ENCODE peak calls at places on chromosomes 7 and 10, in four cellular contexts. Y is H1, P is HepG2, O is GM12878. C is an unnamed sample.

GRCh38 chr10:110852255-110852896 is 19.4 kb upstream of the PDCD4 start:
- DNase-seq in P (peak), Y (no peak), O (no peak), C (no peak)

GRCh38 chr7:101588131-101588935 is 40.8 kb downstream of the MYL10 start:
- DNase-seq in P (no peak), Y (no peak), O (no peak), C (no peak)

GRCh38 chr7:139909379-139910050 is 80.5 kb downstream of the TBXAS1 start:
- DNase-seq in P (no peak), Y (no peak), O (no peak), C (no peak)

GRCh38 chr10:62815373-62816111 is 624 bp downstream of the EGR2 start:
- DNase-seq in Y (no peak), P (no peak), O (no peak), C (no peak)

GRCh38 chr7:159067870-159068787 is 76.5 kb downstream of the VIPR2 start:
- DNase-seq in Y (no peak), P (no peak), O (no peak), C (peak)

GRCh38 chr10:84706875-84707274 is 378.5 kb downstream of the CCSER2 start:
- DNase-seq in O (no peak), Y (no peak), P (no peak), C (no peak)

GRCh38 chr7:139873593-139874374 is 44.7 kb downstream of the TBXAS1 start:
- DNase-seq in O (no peak), P (no peak), Y (no peak), C (peak)

GRCh38 chr7:122219253-122219865 is 75.3 kb upstream of the AASS start:
- DNase-seq in Y (no peak), P (peak), O (no peak), C (no peak)

GRCh38 chr7:155542276-155542675 is 4.1 kb downstream of the CNPY1 start:
- DNase-seq in O (no peak), Y (no peak), P (no peak), C (no peak)

GRCh38 chr7:135283959-135284638 is 50.5 kb downstream of the STRA8 start:
- DNase-seq in P (no peak), O (no peak), Y (no peak), C (no peak)

GRCh38 chr7:134778941-134779740 is at the start of gene CALD1:
- DNase-seq in O (no peak), P (peak), Y (peak), C (no peak)

GRCh38 chr7:15245801-15246200 is 316.0 kb downstream of the AGMO start:
- DNase-seq in Y (no peak), P (no peak), O (no peak), C (no peak)

GRCh38 chr7:83347836-83348482 is 185.3 kb upstream of the PCLO start:
- DNase-seq in Y (no peak), O (no peak), P (no peak), C (no peak)

GRCh38 chr10:190216-190615 is 55.0 kb downstream of the ZMYND11 start:
- DNase-seq in Y (no peak), O (no peak), P (no peak), C (no peak)

GRCh38 chr7:105102557-105103352 is 88.8 kb downstream of the KMT2E start:
- DNase-seq in O (no peak), Y (no peak), P (no peak), C (no peak)

GRCh38 chr7:101108961-101109360 is 17.9 kb upstream of the SERPINE1 start:
- DNase-seq in Y (no peak), O (no peak), P (no peak), C (no peak)

GRCh38 chr7:97104719-97105129 is 12.8 kb upstream of the SDHAF3 start:
- DNase-seq in O (no peak), Y (peak), P (peak), C (peak)

GRCh38 chr7:102834466-102834865 is 78.3 kb upstream of the LRRC17 start:
- DNase-seq in P (no peak), O (no peak), Y (no peak), C (no peak)

GRCh38 chr7:8418627-8419245 is 14.7 kb upstream of the NXPH1 start:
- DNase-seq in P (peak), Y (no peak), O (peak), C (peak)

GRCh38 chr10:30436200-30436599 is 2.2 kb downstream of the MAP3K8 start:
- DNase-seq in P (no peak), O (no peak), Y (peak), C (peak)

GRCh38 chr7:37908221-37908788 is 8.3 kb downstream of the SFRP4 start:
- DNase-seq in O (no peak), Y (no peak), P (no peak), C (no peak)

GRCh38 chr10:124010563-124011131 is 82.8 kb downstream of the CHST15 start:
- DNase-seq in O (no peak), Y (peak), P (no peak), C (peak)

GRCh38 chr10:124944982-124945381 is 3.1 kb downstream of the ZRANB1 start:
- DNase-seq in O (no peak), Y (no peak), P (no peak), C (peak)

GRCh38 chr10:75904499-75905283 is 473.3 kb downstream of the LRMDA start:
- DNase-seq in O (no peak), P (no peak), Y (no peak), C (no peak)

GRCh38 chr10:29257106-29257783 is 31.6 kb upstream of the LYZL1 start:
- DNase-seq in P (no peak), Y (no peak), O (no peak), C (no peak)

GRCh38 chr7:111168182-111168581 is 77.3 kb downstream of the LRRN3 start:
- DNase-seq in P (no peak), O (no peak), Y (no peak), C (no peak)

GRCh38 chr10:11225935-11226334 is 208.3 kb downstream of the CELF2 start:
- DNase-seq in O (no peak), P (no peak), Y (no peak), C (peak)

GRCh38 chr7:40826419-40827216 is 691.8 kb downstream of the SUGCT start:
- DNase-seq in O (no peak), Y (no peak), P (peak), C (no peak)

GRCh38 chr10:121510201-121510771 is 88.0 kb downstream of the FGFR2 start:
- DNase-seq in P (no peak), Y (no peak), O (no peak), C (no peak)

GRCh38 chr7:5773661-5774086 is 7.8 kb downstream of the RNF216 start:
- DNase-seq in P (peak), O (no peak), Y (peak), C (peak)

GRCh38 chr7:82335927-82336326 is 107.7 kb downstream of the CACNA2D1 start:
- DNase-seq in O (no peak), Y (no peak), P (no peak), C (no peak)

GRCh38 chr10:128623776-128624175 is 497.6 kb upstream of the MKI67 start:
- DNase-seq in P (no peak), Y (no peak), O (no peak), C (no peak)

GRCh38 chr10:71604324-71605018 is 115.1 kb downstream of the C10orf105 start:
- DNase-seq in P (no peak), Y (no peak), O (no peak), C (no peak)

GRCh38 chr10:72563327-72563932 is 62.4 kb downstream of the MICU1 start:
- DNase-seq in Y (no peak), O (peak), P (no peak), C (no peak)

GRCh38 chr10:4662576-4663161 is 163.3 kb upstream of the AKR1E2 start:
- DNase-seq in P (no peak), Y (no peak), O (no peak), C (no peak)

GRCh38 chr10:5876181-5876768 is 13.4 kb downstream of the ANKRD16 start:
- DNase-seq in Y (no peak), P (no peak), O (no peak), C (no peak)

GRCh38 chr10:132834891-132835847 is 49.2 kb upstream of the NKX6-2 start:
- DNase-seq in P (no peak), O (no peak), Y (no peak), C (no peak)
- TF ChIP-seq CBX5 in P (no peak), O (no peak), Y (no peak), C (no peak)

GRCh38 chr10:97531401-97531985 is 32.8 kb downstream of the UBTD1 start:
- DNase-seq in Y (no peak), O (no peak), P (no peak), C (no peak)
- TF ChIP-seq CBX5 in Y (no peak), O (no peak), P (no peak), C (no peak)

GRCh38 chr10:60099998-60100747 is 193.8 kb upstream of the CCDC6 start:
- DNase-seq in P (peak), O (no peak), Y (no peak), C (peak)
- TF ChIP-seq CBX5 in P (no peak), O (no peak), Y (no peak), C (no peak)

GRCh38 chr7:25167262-25167843 is 42.3 kb upstream of the CYCS start:
- DNase-seq in P (no peak), O (no peak), Y (no peak), C (no peak)
- TF ChIP-seq CBX5 in P (no peak), O (no peak), Y (no peak), C (no peak)

GRCh38 chr7:143331179-143331825 is 15.4 kb downstream of the CLCN1 start:
- DNase-seq in P (no peak), O (no peak), Y (no peak), C (no peak)
- TF ChIP-seq CBX5 in P (no peak), O (no peak), Y (no peak), C (no peak)

DNA sequence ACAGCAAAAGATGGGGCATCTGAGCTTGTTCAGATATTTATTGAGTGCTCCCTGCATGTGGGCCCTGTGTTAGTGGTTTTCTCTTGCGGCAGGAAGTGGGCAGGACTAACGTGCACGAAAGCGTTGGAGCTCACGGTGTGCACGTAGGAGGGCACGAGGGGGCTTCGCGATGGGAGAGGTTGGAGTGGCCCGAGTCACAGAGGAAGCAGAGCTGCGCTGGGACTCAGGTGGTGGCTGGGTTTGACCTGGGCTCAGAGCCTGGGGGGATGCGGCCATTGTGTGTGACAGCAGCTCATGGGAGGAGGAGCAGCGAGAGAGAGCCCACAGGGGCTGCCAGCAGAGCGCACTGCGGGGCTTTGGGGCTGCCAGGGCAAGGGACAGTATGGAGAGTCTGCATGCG is 7.7 kb downstream of the ZSCAN25 start:
- DNase-seq in O (no peak), Y (no peak), P (no peak), C (no peak)
- TF ChIP-seq CBX5 in O (no peak), Y (no peak), P (no peak), C (no peak)

DNA sequence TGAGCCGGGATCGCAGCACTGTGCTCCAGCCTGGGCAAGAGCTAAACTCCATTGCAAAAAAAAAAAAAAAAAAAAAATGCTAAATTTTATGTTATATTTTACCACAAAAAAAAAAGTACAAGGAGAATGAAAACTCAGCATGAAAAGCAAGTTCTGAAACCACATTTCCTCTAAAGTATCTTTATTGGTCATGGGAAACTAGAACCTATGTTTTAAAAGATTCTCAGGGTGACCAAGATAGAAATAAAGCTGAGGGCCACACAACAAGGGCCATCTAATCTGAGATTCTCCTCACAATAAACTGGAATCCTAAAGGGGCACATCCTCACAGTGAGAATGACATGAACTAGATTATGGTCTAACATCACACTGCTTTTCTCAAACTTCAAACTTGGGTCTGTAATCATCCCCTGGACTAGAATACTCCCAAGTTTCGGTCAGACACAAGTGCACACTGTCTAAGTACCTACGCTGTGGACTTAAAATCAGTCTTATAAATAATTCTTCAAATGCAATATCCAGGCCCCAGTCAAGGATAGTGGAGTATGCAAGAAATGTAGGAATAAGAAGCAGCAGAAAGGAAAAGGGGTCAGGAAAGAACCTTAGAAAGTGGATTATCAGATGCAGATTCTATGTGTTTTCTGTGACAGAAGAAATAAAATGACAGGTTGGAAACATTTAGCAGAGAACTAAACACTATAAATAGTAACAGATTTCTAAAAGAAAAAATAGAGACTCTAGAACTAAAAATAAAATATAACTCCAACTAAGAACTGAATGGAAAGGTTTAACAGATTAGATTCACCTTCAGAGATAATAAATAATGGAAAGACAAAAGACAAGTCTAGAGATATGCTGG is 49.9 kb downstream of the COA1 start:
- DNase-seq in O (peak), P (no peak), Y (no peak), C (no peak)
- TF ChIP-seq CBX5 in O (peak), P (no peak), Y (no peak), C (no peak)

GRCh38 chr7:144515430-144515829 is 111.9 kb upstream of the NOBOX start:
- DNase-seq in P (no peak), O (no peak), Y (no peak), C (no peak)

GRCh38 chr7:144508702-144509101 is 105.2 kb upstream of the NOBOX start:
- DNase-seq in P (no peak), O (peak), Y (no peak), C (no peak)

GRCh38 chr7:144516729-144517128 is 113.2 kb upstream of the NOBOX start:
- DNase-seq in Y (no peak), O (no peak), P (no peak), C (no peak)

GRCh38 chr7:144517762-144518161 is 114.3 kb upstream of the NOBOX start:
- DNase-seq in P (no peak), Y (no peak), O (no peak), C (no peak)

DNA sequence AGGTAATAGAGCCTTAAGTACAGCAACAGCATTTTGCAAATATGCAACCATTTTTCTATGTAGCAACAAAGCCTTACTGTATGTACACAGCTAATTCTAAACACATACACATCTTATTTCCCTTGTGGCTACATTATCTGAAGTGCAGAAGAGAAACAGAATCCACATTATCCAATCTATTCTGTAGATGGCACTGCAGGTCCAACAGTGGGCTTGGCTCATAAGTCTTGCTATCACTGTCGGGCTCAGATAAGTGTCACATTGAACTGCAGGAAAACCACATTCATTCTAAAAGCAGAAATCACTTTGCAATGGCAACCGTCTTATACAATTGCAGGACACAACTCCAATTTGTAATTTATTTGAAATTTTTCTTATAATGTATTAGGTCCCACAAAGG is 109.8 kb upstream of the NOBOX start:
- DNase-seq in O (peak), Y (no peak), P (no peak), C (no peak)
- TF ChIP-seq CBX5 in O (no peak), Y (no peak), P (no peak), C (no peak)

DNA sequence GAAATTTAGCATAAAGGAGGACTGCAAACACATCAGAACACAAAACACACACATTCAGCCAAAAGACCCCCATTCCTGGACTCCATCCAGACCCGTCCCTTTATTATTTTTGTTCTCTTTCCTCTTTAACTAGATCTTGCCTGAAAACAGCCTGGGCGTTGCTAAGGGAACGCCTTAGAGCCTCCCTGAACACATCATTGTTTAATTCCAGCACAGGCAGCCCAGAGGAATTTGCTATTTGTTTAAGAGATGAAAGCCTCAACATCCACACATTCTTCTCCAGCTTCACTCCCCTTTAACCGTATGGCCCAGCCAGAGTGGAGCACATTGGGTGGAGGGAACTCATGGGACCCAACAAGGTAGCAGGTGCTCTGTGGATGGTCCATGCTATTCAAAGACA is 44.1 kb upstream of the PODXL start:
- DNase-seq in Y (no peak), P (peak), O (no peak), C (no peak)
- TF ChIP-seq CBX5 in Y (no peak), P (no peak), O (no peak), C (no peak)

GRCh38 chr10:132881186-132881920 is 61.0 kb downstream of the CFAP46 start:
- DNase-seq in O (no peak), Y (no peak), P (no peak), C (no peak)
- TF ChIP-seq CBX5 in O (no peak), Y (no peak), P (no peak), C (no peak)

C was measured in K562.